ENCODE peak calls at places on chromosome 15, in five cellular contexts. L is endothelial cell of umbilical vein, G is breast epithelium, B is foreskin keratinocyte, A is testis. P is an unnamed sample.

GRCh38 chr15:68790910-68791309 is 29.8 kb downstream of the ANP32A start:
- DNase-seq in L (no peak), A (no peak), G (no peak), B (no peak), P (no peak)

GRCh38 chr15:67771201-67771600 is 54.1 kb upstream of the SKOR1 start:
- DNase-seq in L (no peak), B (no peak), G (no peak), A (no peak), P (no peak)

GRCh38 chr15:91779960-91780359 is 73.5 kb upstream of the SLCO3A1 start:
- DNase-seq in B (no peak), L (no peak), A (no peak), G (no peak), P (no peak)

GRCh38 chr15:77025471-77025901 is 30.6 kb downstream of the PSTPIP1 start:
- DNase-seq in L (no peak), A (no peak), B (no peak), G (no peak), P (no peak)

GRCh38 chr15:66912001-66912400 is 153.4 kb upstream of the SMAD3 start:
- DNase-seq in G (no peak), B (no peak), A (no peak), L (no peak), P (no peak)

GRCh38 chr15:69143756-69144436 is 16.5 kb upstream of the GLCE start:
- DNase-seq in B (no peak), A (no peak), L (no peak), G (no peak), P (no peak)

GRCh38 chr15:50531763-50532162 is 14.7 kb downstream of the USP50 start:
- DNase-seq in A (no peak), L (peak; percentile 33), B (no peak), G (no peak), P (no peak)

GRCh38 chr15:80608688-80609087 is 86.4 kb upstream of the ABHD17C start:
- DNase-seq in G (peak; percentile 30), B (no peak), L (no peak), A (no peak), P (no peak)

GRCh38 chr15:51277085-51277484 is 61.3 kb downstream of the CYP19A1 start:
- DNase-seq in G (no peak), L (no peak), B (no peak), A (no peak), P (no peak)

GRCh38 chr15:58396181-58396580 is 35.6 kb upstream of the LIPC start:
- DNase-seq in B (peak; percentile 91), A (no peak), G (no peak), L (no peak), P (peak; percentile 90)

GRCh38 chr15:38072007-38072506 is 137.6 kb downstream of the TMCO5A start:
- DNase-seq in A (no peak), G (peak; percentile 35), B (no peak), L (no peak), P (no peak)

GRCh38 chr15:35624881-35625280 is 78.9 kb upstream of the DPH6 start:
- DNase-seq in L (no peak), A (no peak), B (no peak), G (no peak), P (no peak)

DNA sequence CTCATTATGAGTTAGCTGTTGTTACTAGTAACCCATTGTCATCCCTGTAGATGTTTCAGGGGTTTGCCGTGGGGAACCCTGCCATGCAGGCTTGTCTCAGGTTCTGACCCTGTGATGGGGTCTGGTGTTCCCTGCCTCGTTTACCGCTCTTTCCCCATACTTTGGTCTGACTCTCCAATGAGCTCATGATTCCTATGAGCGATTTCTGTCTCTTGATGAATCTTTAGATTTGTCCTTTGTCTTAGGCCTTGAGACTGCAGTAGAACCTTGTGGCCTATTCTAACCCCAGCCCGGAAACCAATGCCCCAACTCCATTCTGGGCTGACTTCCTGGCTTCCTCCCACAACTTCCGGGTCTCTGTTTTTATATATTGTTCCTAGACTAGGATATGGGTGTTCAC is 11.3 kb upstream of the IQGAP1 start:
- DNase-seq in L (peak; percentile 72), B (no peak), A (no peak), G (no peak), P (no peak)
- H3K27ac ChIP-seq in L (peak overlapping the region; percentile 56), B (no peak overlapping the region), A (no peak overlapping the region), G (no peak overlapping the region), P (no peak overlapping the region)

DNA sequence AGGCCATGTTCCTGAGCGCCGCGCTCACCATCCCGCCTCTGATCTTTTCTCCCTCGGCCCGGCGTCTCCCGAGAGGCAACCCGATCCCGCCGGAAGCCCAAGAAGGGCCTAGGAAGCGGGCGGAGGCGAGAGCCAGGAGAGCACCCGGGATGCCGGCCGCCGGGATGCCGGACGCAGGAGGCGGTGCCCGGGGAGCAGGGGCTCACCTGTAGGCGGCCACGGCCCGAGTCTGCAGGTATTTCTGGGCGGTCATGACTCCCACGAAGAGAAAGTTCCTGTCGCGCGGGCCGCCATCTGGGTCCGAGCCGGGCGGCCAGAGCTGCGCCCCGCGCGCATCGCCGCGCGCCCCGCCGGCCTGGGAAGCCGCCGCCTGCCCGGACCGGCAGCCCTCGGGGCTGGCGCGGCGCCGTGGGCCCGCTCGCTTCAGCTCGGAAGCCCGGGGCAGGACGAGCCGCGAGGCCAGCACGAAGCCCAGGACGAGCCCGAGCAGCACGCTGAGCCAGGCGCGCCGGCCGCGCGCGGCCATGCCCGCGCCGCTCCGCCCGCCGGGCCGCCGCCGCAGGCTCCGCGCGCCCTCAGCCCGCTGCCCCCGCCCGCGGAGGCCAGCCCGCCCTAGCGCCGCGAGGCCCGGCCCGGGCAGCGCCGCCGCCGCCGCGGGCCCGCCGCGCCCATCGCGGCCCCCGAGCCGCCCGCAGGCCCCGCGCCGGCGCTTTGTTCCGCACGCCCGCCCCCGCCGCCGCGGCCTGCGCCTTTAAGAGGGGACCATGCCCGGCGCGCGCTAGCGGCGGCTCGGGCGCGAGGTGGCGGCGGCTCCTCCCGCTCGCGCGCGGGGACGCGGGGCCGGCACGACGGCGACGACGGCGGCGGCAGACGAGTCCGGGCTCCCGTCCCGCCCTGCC is 668 bp downstream of the CHSY1 start:
- DNase-seq in L (no peak), B (no peak), A (no peak), G (no peak), P (no peak)
- H3K27ac ChIP-seq in L (peak overlapping the region; percentile 70), B (peak overlapping the region; percentile 1), A (peak overlapping the region; percentile 92), G (peak overlapping the region; percentile 97), P (peak overlapping the region; percentile 69)

GRCh38 chr15:94086360-94086759 is 145.0 kb upstream of the MCTP2 start:
- DNase-seq in L (no peak), A (no peak), G (no peak), B (no peak), P (no peak)
- H3K27ac ChIP-seq in L (no peak overlapping the region), A (no peak overlapping the region), G (no peak overlapping the region), B (no peak overlapping the region), P (no peak overlapping the region)

GRCh38 chr15:78711638-78712037 is 70.6 kb upstream of the CHRNB4 start:
- DNase-seq in B (no peak), A (no peak), G (no peak), L (no peak), P (no peak)
- H3K27ac ChIP-seq in B (no peak overlapping the region), A (no peak overlapping the region), G (no peak overlapping the region), L (no peak overlapping the region), P (no peak overlapping the region)

DNA sequence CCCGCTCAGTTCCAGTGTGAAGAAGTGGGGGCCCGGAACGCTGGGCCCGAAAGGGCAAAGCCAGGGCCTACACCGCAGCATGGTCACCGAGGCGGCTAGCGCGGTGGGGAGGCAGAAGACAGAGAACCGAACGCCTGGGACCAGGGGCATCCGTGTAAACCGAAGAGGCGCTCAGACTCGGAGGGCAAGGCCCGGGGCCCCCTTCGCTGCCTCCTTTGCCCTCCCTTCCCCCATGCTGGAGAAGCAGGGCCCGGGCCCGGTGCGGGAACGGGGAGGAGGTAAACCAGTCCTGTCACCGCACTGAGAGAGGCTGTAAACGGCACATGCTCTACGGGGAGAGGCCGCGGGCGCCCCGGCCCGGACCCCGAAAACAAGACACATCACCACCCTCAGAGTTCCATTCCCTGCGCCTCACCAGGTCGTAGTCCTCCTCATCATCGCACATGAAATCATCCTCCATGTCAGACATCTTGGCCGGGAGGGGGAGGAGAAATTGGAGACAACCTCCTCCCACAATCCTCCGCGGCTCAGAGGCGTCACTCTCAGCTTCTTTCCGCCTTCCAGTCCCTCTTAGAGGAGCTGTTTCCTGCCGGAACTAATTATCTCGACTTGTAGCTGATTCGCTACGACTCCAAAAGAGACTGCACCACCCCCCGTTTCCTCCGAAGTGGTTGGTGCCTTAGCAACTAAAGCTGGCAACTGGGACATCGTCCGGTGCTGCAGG is at the start of gene COPS2:
- DNase-seq in A (peak; percentile 98), L (peak; percentile 99), B (peak; percentile 96), G (peak; percentile 95), P (peak; percentile 93)
- H3K27ac ChIP-seq in A (peak within 1 kb of the TSS; percentile 95), L (peak within 1 kb of the TSS; percentile 62), B (peak within 1 kb of the TSS; percentile 83), G (peak within 1 kb of the TSS; percentile 93), P (peak within 1 kb of the TSS; percentile 63)

GRCh38 chr15:74937226-74937601 is 659 bp downstream of the COX5A start:
- DNase-seq in L (peak; percentile 34), B (no peak), A (no peak), G (no peak), P (no peak)

GRCh38 chr15:74933573-74933972 is 4.3 kb downstream of the COX5A start:
- DNase-seq in B (no peak), A (no peak), L (no peak), G (no peak), P (no peak)

DNA sequence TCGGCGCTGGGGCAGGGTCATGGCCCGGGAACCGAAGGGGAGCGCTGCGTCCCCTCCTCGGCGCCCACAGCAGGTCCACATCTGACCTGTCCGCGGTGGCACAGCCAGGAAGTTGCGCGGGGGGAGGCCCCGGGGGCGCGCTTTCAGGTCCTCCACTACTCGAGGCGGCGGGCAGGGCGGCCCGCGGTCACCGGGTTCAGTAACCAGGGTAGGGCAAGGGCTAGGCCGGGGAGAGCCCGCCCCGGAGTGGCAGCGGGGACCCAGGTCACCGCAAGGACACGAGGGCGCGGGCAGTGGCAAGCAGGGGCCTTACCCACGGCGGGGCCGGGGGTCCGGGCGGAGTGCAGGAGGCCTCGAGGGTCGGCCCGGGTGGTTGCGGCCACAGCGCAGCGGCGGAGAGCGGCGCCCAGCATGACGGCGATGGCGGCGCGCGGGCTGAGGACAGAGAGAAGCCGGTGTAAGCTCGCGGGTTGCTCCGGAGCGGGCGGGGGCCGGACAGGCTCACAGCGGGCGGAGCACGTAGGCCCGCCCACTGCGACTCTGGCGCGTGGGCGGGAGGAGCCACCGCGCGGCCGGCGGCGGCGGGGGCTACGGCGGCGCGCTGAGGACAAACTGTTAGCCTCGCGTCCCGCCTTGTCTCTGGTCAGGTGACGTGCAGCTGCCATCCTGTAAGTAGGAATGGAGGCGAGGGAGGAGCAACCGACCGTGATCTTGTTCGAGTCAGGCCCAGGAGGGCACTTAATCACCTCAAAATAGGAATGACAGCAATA is at the start of gene COX5A:
- DNase-seq in L (peak; percentile 98), G (peak; percentile 95), B (peak; percentile 83), A (peak; percentile 97), P (peak; percentile 89)
- H3K27ac ChIP-seq in L (peak within 1 kb of the TSS; percentile 60), G (peak within 1 kb of the TSS; percentile 93), B (peak within 1 kb of the TSS; percentile 71), A (peak within 1 kb of the TSS; percentile 86), P (peak within 1 kb of the TSS; percentile 80)

DNA sequence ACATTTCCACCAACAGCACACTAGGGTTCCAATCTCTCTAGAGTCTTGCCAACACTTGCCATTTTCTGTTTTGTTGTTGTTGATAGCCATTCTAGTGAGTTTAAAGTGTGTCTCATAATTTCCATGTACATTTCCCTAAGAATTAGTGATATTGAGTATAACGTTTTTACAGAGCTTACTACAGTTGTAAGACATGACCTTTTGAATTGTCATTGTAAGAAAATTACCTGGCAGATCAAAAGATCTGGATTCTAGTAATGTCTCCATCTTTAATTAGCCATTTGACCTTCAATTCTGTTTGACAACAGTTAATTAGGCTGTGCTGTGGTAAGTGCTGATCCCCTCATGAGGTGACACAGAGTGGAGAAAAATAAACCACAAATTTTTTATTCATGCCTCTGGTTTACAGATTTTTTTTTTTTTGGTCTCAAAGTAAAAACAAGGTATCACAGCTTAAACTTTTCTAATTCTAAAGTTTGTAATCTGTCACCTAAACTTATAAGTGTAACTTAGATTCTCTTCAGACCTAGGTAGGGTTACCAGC is 20.9 kb downstream of the MCTP2 start:
- DNase-seq in G (no peak), B (no peak), A (no peak), L (no peak), P (no peak)
- H3K27ac ChIP-seq in G (no peak overlapping the region), B (no peak overlapping the region), A (no peak overlapping the region), L (no peak overlapping the region), P (no peak overlapping the region)